ENCODE peak calls at places on chromosome 17, in four cellular contexts. F is HCT116, J is NCI-H2081, Z is LNCaP clone FGC. Q is an unnamed sample.

GRCh38 chr17:58306131-58306951 is 22.3 kb downstream of the TSPOAP1 start:
- DNase-seq in F (no peak), J (no peak), Z (no peak), Q (no peak)

GRCh38 chr17:83203073-83203471 is 123.7 kb downstream of the METRNL start:
- DNase-seq in F (no peak), J (no peak), Z (no peak), Q (no peak)

GRCh38 chr17:55348749-55349354 is 72.8 kb downstream of the MMD start:
- DNase-seq in F (peak), J (peak), Z (no peak), Q (peak)

GRCh38 chr17:41553176-41553575 is 18.7 kb downstream of the KRT9 start:
- DNase-seq in F (no peak), J (no peak), Z (no peak), Q (no peak)

GRCh38 chr17:13647551-13647950 is 45.8 kb upstream of the HS3ST3A1 start:
- DNase-seq in F (no peak), J (no peak), Z (no peak), Q (no peak)

GRCh38 chr17:3875317-3875716 is 17.5 kb downstream of the CAMKK1 start:
- DNase-seq in F (no peak), J (no peak), Z (no peak), Q (no peak)

GRCh38 chr17:8375738-8376259 is 705 bp downstream of the KRABD2 start:
- DNase-seq in F (no peak), J (no peak), Z (peak), Q (no peak)

GRCh38 chr17:46195939-46196338 is 2.7 kb upstream of the KANSL1 start:
- DNase-seq in F (no peak), J (no peak), Z (no peak), Q (no peak)

GRCh38 chr17:58703887-58704286 is 11.5 kb downstream of the RAD51C start:
- DNase-seq in F (no peak), J (no peak), Z (no peak), Q (no peak)

GRCh38 chr17:64547354-64547753 is 40.6 kb downstream of the CEP95 start:
- DNase-seq in F (no peak), J (no peak), Z (no peak), Q (no peak)

GRCh38 chr17:82551779-82552457 is 32.4 kb downstream of the FOXK2 start:
- DNase-seq in F (peak), J (peak), Z (no peak), Q (peak)

GRCh38 chr17:1229354-1229890 is 40.8 kb upstream of the BHLHA9 start:
- DNase-seq in F (no peak), J (no peak), Z (no peak), Q (peak)

GRCh38 chr17:27269201-27269600 is 24.7 kb upstream of the WSB1 start:
- DNase-seq in F (no peak), J (no peak), Z (no peak), Q (no peak)

GRCh38 chr17:21282231-21282630 is 2.3 kb upstream of the MAP2K3 start:
- DNase-seq in F (peak), J (no peak), Z (no peak), Q (no peak)

GRCh38 chr17:27320222-27320560 is 26.3 kb downstream of the WSB1 start:
- DNase-seq in F (no peak), J (no peak), Z (no peak), Q (no peak)

GRCh38 chr17:18118633-18118975 is 10.0 kb downstream of the MYO15A start:
- DNase-seq in F (no peak), J (no peak), Z (no peak), Q (no peak)

GRCh38 chr17:28185658-28186057 is 133.3 kb upstream of the TMEM97 start:
- DNase-seq in F (no peak), J (no peak), Z (no peak), Q (no peak)

GRCh38 chr17:83176956-83177583 is 97.7 kb downstream of the METRNL start:
- DNase-seq in F (no peak), J (no peak), Z (no peak), Q (no peak)

GRCh38 chr17:1583569-1583968 is 21.0 kb upstream of the PITPNA start:
- DNase-seq in F (no peak), J (no peak), Z (no peak), Q (no peak)

GRCh38 chr17:81545160-81545949 is 6.8 kb downstream of the FAAP100 start:
- DNase-seq in F (no peak), J (no peak), Z (no peak), Q (no peak)